ENCODE peak calls at places on chromosome 2, in four cellular contexts. A, N, Q and U are unnamed samples.

GRCh38 chr2:160507464-160507863 is 13.9 kb upstream of the RBMS1 start:
- DNase-seq in Q (no peak), N (no peak), A (no peak), U (no peak)

GRCh38 chr2:75495862-75496261 is 64.9 kb downstream of the EVA1A start:
- DNase-seq in N (peak), A (no peak), Q (no peak), U (peak)

GRCh38 chr2:134866498-134867099 is 28.2 kb downstream of the ACMSD start:
- DNase-seq in N (no peak), Q (no peak), A (no peak), U (no peak)

GRCh38 chr2:228181098-228182019 is at the start of gene SPHKAP:
- DNase-seq in N (no peak), A (no peak), Q (no peak), U (peak)

GRCh38 chr2:181300600-181301291 is 156.4 kb upstream of the ITGA4 start:
- DNase-seq in N (no peak), A (no peak), Q (no peak), U (no peak)

GRCh38 chr2:72130671-72131360 is 16.8 kb downstream of the CYP26B1 start:
- DNase-seq in A (no peak), Q (no peak), N (no peak), U (no peak)

GRCh38 chr2:132815522-132815921 is 145.5 kb upstream of the LYPD1 start:
- DNase-seq in N (no peak), Q (no peak), A (peak), U (no peak)

GRCh38 chr2:100222844-100223243 is 80.5 kb upstream of the AFF3 start:
- DNase-seq in Q (no peak), N (no peak), A (no peak), U (no peak)

GRCh38 chr2:150526827-150527226 is 39.4 kb upstream of the RND3 start:
- DNase-seq in N (no peak), Q (no peak), A (peak), U (no peak)

GRCh38 chr2:179545024-179545423 is 280.4 kb upstream of the SESTD1 start:
- DNase-seq in A (no peak), N (no peak), Q (no peak), U (no peak)

GRCh38 chr2:177666408-177666807 is 273.8 kb downstream of the AGPS start:
- DNase-seq in N (no peak), A (no peak), Q (no peak), U (no peak)

GRCh38 chr2:44570149-44570678 is 208.5 kb downstream of the CAMKMT start:
- DNase-seq in N (no peak), Q (no peak), A (no peak), U (no peak)